ENCODE peak calls at places on chromosome 14, in nine cellular contexts. One of them, this sample, is unnamed.

GRCh38 chr14:47675489-47676300 is at the start of gene MDGA2:
- DNase-seq in AG10803: no peak
- DNase-seq in suprapubic skin: no peak
- DNase-seq in Calu3: no peak
- DNase-seq in CD8-positive, alpha-beta T cell: no peak
- DNase-seq in dorsolateral prefrontal cortex: peak; percentile 72
- DNase-seq in right atrium auricular region: no peak
- DNase-seq in H9: peak; percentile 82
- DNase-seq in mesothelial cell of epicardium: no peak
- DNase-seq in this sample: no peak

GRCh38 chr14:91882369-91882768 is 15.0 kb upstream of the TC2N start:
- DNase-seq in AG10803: no peak
- DNase-seq in suprapubic skin: no peak
- DNase-seq in Calu3: no peak
- DNase-seq in CD8-positive, alpha-beta T cell: no peak
- DNase-seq in dorsolateral prefrontal cortex: no peak
- DNase-seq in right atrium auricular region: no peak
- DNase-seq in H9: no peak
- DNase-seq in mesothelial cell of epicardium: no peak
- DNase-seq in this sample: no peak

GRCh38 chr14:105879867-105880561 is 353.6 kb downstream of the TMEM121 start:
- DNase-seq in AG10803: no peak
- DNase-seq in suprapubic skin: peak; percentile 41
- DNase-seq in Calu3: no peak
- DNase-seq in CD8-positive, alpha-beta T cell: peak; percentile 10
- DNase-seq in dorsolateral prefrontal cortex: no peak
- DNase-seq in right atrium auricular region: no peak
- DNase-seq in H9: no peak
- DNase-seq in mesothelial cell of epicardium: peak; percentile 11
- DNase-seq in this sample: no peak

GRCh38 chr14:104333903-104334811 is 195.8 kb downstream of the KIF26A start:
- DNase-seq in AG10803: no peak
- DNase-seq in suprapubic skin: no peak
- DNase-seq in Calu3: no peak
- DNase-seq in CD8-positive, alpha-beta T cell: no peak
- DNase-seq in dorsolateral prefrontal cortex: peak; percentile 6
- DNase-seq in right atrium auricular region: no peak
- DNase-seq in H9: no peak
- DNase-seq in mesothelial cell of epicardium: no peak
- DNase-seq in this sample: no peak

GRCh38 chr14:105476937-105477658 is 2.5 kb downstream of the CRIP2 start:
- DNase-seq in AG10803: no peak
- DNase-seq in suprapubic skin: peak; percentile 72
- DNase-seq in Calu3: no peak
- DNase-seq in CD8-positive, alpha-beta T cell: no peak
- DNase-seq in dorsolateral prefrontal cortex: no peak
- DNase-seq in right atrium auricular region: no peak
- DNase-seq in H9: no peak
- DNase-seq in mesothelial cell of epicardium: no peak
- DNase-seq in this sample: no peak

GRCh38 chr14:61281186-61281676 is at the start of gene TMEM30B:
- DNase-seq in AG10803: no peak
- DNase-seq in suprapubic skin: peak; percentile 74
- DNase-seq in Calu3: peak; percentile 94
- DNase-seq in CD8-positive, alpha-beta T cell: peak; percentile 54
- DNase-seq in dorsolateral prefrontal cortex: no peak
- DNase-seq in right atrium auricular region: no peak
- DNase-seq in H9: peak; percentile 96
- DNase-seq in mesothelial cell of epicardium: no peak
- DNase-seq in this sample: no peak

GRCh38 chr14:78170203-78170602 is at the start of gene NRXN3:
- DNase-seq in AG10803: no peak
- DNase-seq in suprapubic skin: no peak
- DNase-seq in Calu3: peak; percentile 35
- DNase-seq in CD8-positive, alpha-beta T cell: no peak
- DNase-seq in dorsolateral prefrontal cortex: peak; percentile 82
- DNase-seq in right atrium auricular region: no peak
- DNase-seq in H9: peak; percentile 87
- DNase-seq in mesothelial cell of epicardium: no peak
- DNase-seq in this sample: no peak

GRCh38 chr14:105944632-105945610 is 418.5 kb downstream of the TMEM121 start:
- DNase-seq in AG10803: no peak
- DNase-seq in suprapubic skin: peak; percentile 27
- DNase-seq in Calu3: peak; percentile 85
- DNase-seq in CD8-positive, alpha-beta T cell: peak; percentile 84
- DNase-seq in dorsolateral prefrontal cortex: no peak
- DNase-seq in right atrium auricular region: peak; percentile 57
- DNase-seq in H9: no peak
- DNase-seq in mesothelial cell of epicardium: no peak
- DNase-seq in this sample: no peak

GRCh38 chr14:52078721-52079120 is 9.9 kb upstream of the NID2 start:
- DNase-seq in AG10803: no peak
- DNase-seq in suprapubic skin: no peak
- DNase-seq in Calu3: no peak
- DNase-seq in CD8-positive, alpha-beta T cell: no peak
- DNase-seq in dorsolateral prefrontal cortex: no peak
- DNase-seq in right atrium auricular region: no peak
- DNase-seq in H9: no peak
- DNase-seq in mesothelial cell of epicardium: no peak
- DNase-seq in this sample: no peak

GRCh38 chr14:40616579-40616978 is 990.1 kb upstream of the LRFN5 start:
- DNase-seq in AG10803: no peak
- DNase-seq in suprapubic skin: no peak
- DNase-seq in Calu3: no peak
- DNase-seq in CD8-positive, alpha-beta T cell: no peak
- DNase-seq in dorsolateral prefrontal cortex: no peak
- DNase-seq in right atrium auricular region: no peak
- DNase-seq in H9: no peak
- DNase-seq in mesothelial cell of epicardium: no peak
- DNase-seq in this sample: no peak

GRCh38 chr14:104979758-104980591 is 1.8 kb upstream of the AHNAK2 start:
- DNase-seq in AG10803: no peak
- DNase-seq in suprapubic skin: peak; percentile 70
- DNase-seq in Calu3: peak; percentile 87
- DNase-seq in CD8-positive, alpha-beta T cell: no peak
- DNase-seq in dorsolateral prefrontal cortex: no peak
- DNase-seq in right atrium auricular region: no peak
- DNase-seq in H9: peak; percentile 32
- DNase-seq in mesothelial cell of epicardium: no peak
- DNase-seq in this sample: no peak

GRCh38 chr14:63875311-63875710 is 22.5 kb downstream of the SYNE2 start:
- DNase-seq in AG10803: peak; percentile 18
- DNase-seq in suprapubic skin: no peak
- DNase-seq in Calu3: no peak
- DNase-seq in CD8-positive, alpha-beta T cell: no peak
- DNase-seq in dorsolateral prefrontal cortex: no peak
- DNase-seq in right atrium auricular region: no peak
- DNase-seq in H9: no peak
- DNase-seq in mesothelial cell of epicardium: no peak
- DNase-seq in this sample: no peak

GRCh38 chr14:98345186-98345585 is 926.8 kb downstream of the BCL11B start:
- DNase-seq in AG10803: no peak
- DNase-seq in suprapubic skin: no peak
- DNase-seq in Calu3: peak; percentile 3
- DNase-seq in CD8-positive, alpha-beta T cell: no peak
- DNase-seq in dorsolateral prefrontal cortex: no peak
- DNase-seq in right atrium auricular region: no peak
- DNase-seq in H9: no peak
- DNase-seq in mesothelial cell of epicardium: no peak
- DNase-seq in this sample: no peak

GRCh38 chr14:22334627-22335026 is 254.4 kb downstream of the DAD1 start:
- DNase-seq in AG10803: no peak
- DNase-seq in suprapubic skin: no peak
- DNase-seq in Calu3: no peak
- DNase-seq in CD8-positive, alpha-beta T cell: no peak
- DNase-seq in dorsolateral prefrontal cortex: no peak
- DNase-seq in right atrium auricular region: no peak
- DNase-seq in H9: no peak
- DNase-seq in mesothelial cell of epicardium: no peak
- DNase-seq in this sample: no peak

GRCh38 chr14:28596336-28596735 is 170.3 kb upstream of the FOXG1 start:
- DNase-seq in AG10803: no peak
- DNase-seq in suprapubic skin: no peak
- DNase-seq in Calu3: no peak
- DNase-seq in CD8-positive, alpha-beta T cell: no peak
- DNase-seq in dorsolateral prefrontal cortex: no peak
- DNase-seq in right atrium auricular region: no peak
- DNase-seq in H9: no peak
- DNase-seq in mesothelial cell of epicardium: no peak
- DNase-seq in this sample: no peak

GRCh38 chr14:33642641-33643342 is 308.1 kb downstream of the EGLN3 start:
- DNase-seq in AG10803: peak; percentile 77
- DNase-seq in suprapubic skin: no peak
- DNase-seq in Calu3: no peak
- DNase-seq in CD8-positive, alpha-beta T cell: no peak
- DNase-seq in dorsolateral prefrontal cortex: no peak
- DNase-seq in right atrium auricular region: no peak
- DNase-seq in H9: no peak
- DNase-seq in mesothelial cell of epicardium: no peak
- DNase-seq in this sample: no peak

GRCh38 chr14:68361231-68361630 is 431.6 kb downstream of the ZFP36L1 start:
- DNase-seq in AG10803: peak; percentile 80
- DNase-seq in suprapubic skin: no peak
- DNase-seq in Calu3: no peak
- DNase-seq in CD8-positive, alpha-beta T cell: no peak
- DNase-seq in dorsolateral prefrontal cortex: no peak
- DNase-seq in right atrium auricular region: no peak
- DNase-seq in H9: no peak
- DNase-seq in mesothelial cell of epicardium: no peak
- DNase-seq in this sample: peak; percentile 48

GRCh38 chr14:67815573-67816235 is 686 bp downstream of the ZFYVE26 start:
- DNase-seq in AG10803: peak; percentile 51
- DNase-seq in suprapubic skin: no peak
- DNase-seq in Calu3: no peak
- DNase-seq in CD8-positive, alpha-beta T cell: no peak
- DNase-seq in dorsolateral prefrontal cortex: no peak
- DNase-seq in right atrium auricular region: no peak
- DNase-seq in H9: no peak
- DNase-seq in mesothelial cell of epicardium: no peak
- DNase-seq in this sample: peak; percentile 69

GRCh38 chr14:29810657-29811056 is 117.0 kb downstream of the PRKD1 start:
- DNase-seq in AG10803: peak; percentile 55
- DNase-seq in suprapubic skin: no peak
- DNase-seq in Calu3: peak; percentile 17
- DNase-seq in CD8-positive, alpha-beta T cell: no peak
- DNase-seq in dorsolateral prefrontal cortex: peak; percentile 48
- DNase-seq in right atrium auricular region: no peak
- DNase-seq in H9: no peak
- DNase-seq in mesothelial cell of epicardium: no peak
- DNase-seq in this sample: peak; percentile 4

GRCh38 chr14:90639641-90640040 is 176.6 kb downstream of the TTC7B start:
- DNase-seq in AG10803: no peak
- DNase-seq in suprapubic skin: no peak
- DNase-seq in Calu3: no peak
- DNase-seq in CD8-positive, alpha-beta T cell: no peak
- DNase-seq in dorsolateral prefrontal cortex: no peak
- DNase-seq in right atrium auricular region: no peak
- DNase-seq in H9: no peak
- DNase-seq in mesothelial cell of epicardium: no peak
- DNase-seq in this sample: no peak

GRCh38 chr14:37116933-37117844 is 55.2 kb downstream of the SLC25A21 start:
- DNase-seq in AG10803: peak; percentile 62
- DNase-seq in suprapubic skin: no peak
- DNase-seq in Calu3: no peak
- DNase-seq in CD8-positive, alpha-beta T cell: no peak
- DNase-seq in dorsolateral prefrontal cortex: no peak
- DNase-seq in right atrium auricular region: no peak
- DNase-seq in H9: no peak
- DNase-seq in mesothelial cell of epicardium: no peak
- DNase-seq in this sample: peak; percentile 39
- TF ChIP-seq CTCF in AG10803: peak; percentile 69
- TF ChIP-seq CTCF in suprapubic skin: no peak
- TF ChIP-seq CTCF in Calu3: peak; percentile 20
- TF ChIP-seq CTCF in CD8-positive, alpha-beta T cell: no peak
- TF ChIP-seq CTCF in dorsolateral prefrontal cortex: no peak
- TF ChIP-seq CTCF in right atrium auricular region: no peak
- TF ChIP-seq CTCF in H9: peak; percentile 47
- TF ChIP-seq CTCF in mesothelial cell of epicardium: no peak
- TF ChIP-seq CTCF in this sample: peak; percentile 74

GRCh38 chr14:23360496-23360895 is 4.5 kb downstream of the EFS start:
- DNase-seq in AG10803: no peak
- DNase-seq in suprapubic skin: no peak
- DNase-seq in Calu3: peak; percentile 13
- DNase-seq in CD8-positive, alpha-beta T cell: no peak
- DNase-seq in dorsolateral prefrontal cortex: peak; percentile 77
- DNase-seq in right atrium auricular region: no peak
- DNase-seq in H9: peak; percentile 69
- DNase-seq in mesothelial cell of epicardium: no peak
- DNase-seq in this sample: no peak
- TF ChIP-seq CTCF in AG10803: no peak
- TF ChIP-seq CTCF in suprapubic skin: no peak
- TF ChIP-seq CTCF in Calu3: no peak
- TF ChIP-seq CTCF in CD8-positive, alpha-beta T cell: no peak
- TF ChIP-seq CTCF in dorsolateral prefrontal cortex: peak; percentile 46
- TF ChIP-seq CTCF in right atrium auricular region: no peak
- TF ChIP-seq CTCF in H9: peak; percentile 54
- TF ChIP-seq CTCF in mesothelial cell of epicardium: no peak
- TF ChIP-seq CTCF in this sample: peak; percentile 43

GRCh38 chr14:70073924-70074566 is 114.7 kb downstream of the SLC8A3 start:
- DNase-seq in AG10803: peak; percentile 54
- DNase-seq in suprapubic skin: no peak
- DNase-seq in Calu3: peak; percentile 85
- DNase-seq in CD8-positive, alpha-beta T cell: peak; percentile 18
- DNase-seq in dorsolateral prefrontal cortex: peak; percentile 83
- DNase-seq in right atrium auricular region: peak; percentile 63
- DNase-seq in H9: peak; percentile 83
- DNase-seq in mesothelial cell of epicardium: no peak
- DNase-seq in this sample: peak; percentile 58
- TF ChIP-seq CTCF in AG10803: peak; percentile 67
- TF ChIP-seq CTCF in suprapubic skin: peak; percentile 40
- TF ChIP-seq CTCF in Calu3: peak; percentile 92
- TF ChIP-seq CTCF in CD8-positive, alpha-beta T cell: peak; percentile 25
- TF ChIP-seq CTCF in dorsolateral prefrontal cortex: peak; percentile 84
- TF ChIP-seq CTCF in right atrium auricular region: peak; percentile 30
- TF ChIP-seq CTCF in H9: peak; percentile 98
- TF ChIP-seq CTCF in mesothelial cell of epicardium: peak; percentile 80
- TF ChIP-seq CTCF in this sample: peak; percentile 90

DNA sequence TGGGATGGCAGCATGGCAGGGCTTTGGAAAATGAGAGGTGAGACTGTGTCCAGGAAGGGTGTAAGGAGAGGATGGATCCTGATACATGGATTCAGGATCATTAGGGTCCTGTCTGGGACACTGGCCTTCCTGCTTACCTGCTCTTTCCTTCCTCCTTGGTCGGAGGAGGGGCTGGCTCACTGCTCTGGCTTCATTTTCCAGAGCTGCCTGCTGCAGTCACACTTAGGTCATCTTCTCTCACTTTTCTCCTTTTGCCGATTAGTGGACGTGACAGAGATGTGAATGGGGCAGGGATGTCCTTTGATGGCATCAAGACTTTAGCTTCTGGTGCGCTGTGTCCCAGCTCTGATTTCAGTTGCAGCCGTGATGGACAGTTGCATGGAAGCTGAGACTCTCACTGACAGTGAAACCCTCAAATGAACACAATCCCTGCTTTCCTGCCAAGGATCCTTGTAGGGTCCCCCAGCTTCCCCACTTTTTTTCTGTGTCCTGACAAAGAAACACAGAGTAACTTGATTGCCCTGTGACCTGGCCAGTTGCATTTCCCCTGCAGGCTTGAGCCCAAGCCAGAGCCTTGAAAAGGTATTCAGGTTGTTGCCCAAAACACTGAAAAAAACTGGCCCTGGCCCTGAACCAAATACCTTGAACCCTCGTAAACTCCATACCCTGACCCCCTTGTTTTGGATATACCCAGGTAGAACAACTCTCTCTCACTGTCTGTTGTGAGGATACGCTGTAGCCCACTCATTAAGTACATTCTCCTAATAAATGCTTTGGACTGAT is 756 bp upstream of the CIDEB start:
- DNase-seq in AG10803: no peak
- DNase-seq in suprapubic skin: no peak
- DNase-seq in Calu3: no peak
- DNase-seq in CD8-positive, alpha-beta T cell: no peak
- DNase-seq in dorsolateral prefrontal cortex: no peak
- DNase-seq in right atrium auricular region: no peak
- DNase-seq in H9: no peak
- DNase-seq in mesothelial cell of epicardium: no peak
- DNase-seq in this sample: no peak
- TF ChIP-seq CTCF in AG10803: no peak
- TF ChIP-seq CTCF in suprapubic skin: no peak
- TF ChIP-seq CTCF in Calu3: no peak
- TF ChIP-seq CTCF in CD8-positive, alpha-beta T cell: peak; percentile 30
- TF ChIP-seq CTCF in dorsolateral prefrontal cortex: no peak
- TF ChIP-seq CTCF in right atrium auricular region: no peak
- TF ChIP-seq CTCF in H9: no peak
- TF ChIP-seq CTCF in mesothelial cell of epicardium: no peak
- TF ChIP-seq CTCF in this sample: peak; percentile 45